ENCODE peak calls at places on chromosomes 3 and 15, in five cellular contexts. Z, J, Q, L and M are unnamed samples.

GRCh38 chr3:72158639-72159005 is 373.7 kb upstream of the PROK2 start:
- DNase-seq in Q (no peak), J (no peak), L (no peak), Z (no peak), M (no peak)

GRCh38 chr3:115838786-115839185 is 215.5 kb downstream of the GAP43 start:
- DNase-seq in J (no peak), L (no peak), Q (no peak), Z (no peak), M (no peak)

GRCh38 chr15:78715439-78715838 is 74.4 kb upstream of the CHRNB4 start:
- DNase-seq in Q (no peak), L (no peak), J (no peak), Z (no peak), M (no peak)

GRCh38 chr15:26712350-26712749 is 60.5 kb downstream of the GABRB3 start:
- DNase-seq in Q (no peak), J (no peak), Z (no peak), L (no peak), M (no peak)

GRCh38 chr3:158748237-158748828 is 16.1 kb upstream of the RARRES1 start:
- DNase-seq in J (no peak), Z (no peak), Q (no peak), L (peak; percentile 34), M (peak; percentile 27)

GRCh38 chr3:194689493-194689901 is 3.8 kb downstream of the FAM43A start:
- DNase-seq in L (peak; percentile 77), Z (peak; percentile 49), J (no peak), Q (no peak), M (no peak)

GRCh38 chr15:59791646-59792208 is 102.6 kb upstream of the BNIP2 start:
- DNase-seq in Z (no peak), L (no peak), J (no peak), Q (no peak), M (no peak)

GRCh38 chr3:186818956-186819355 is 12.7 kb upstream of the RFC4 start:
- DNase-seq in J (no peak), Z (no peak), L (no peak), Q (no peak), M (no peak)

GRCh38 chr3:179544981-179545645 is 17.6 kb upstream of the ACTL6A start:
- DNase-seq in Z (no peak), Q (no peak), L (peak; percentile 82), J (no peak), M (no peak)

GRCh38 chr3:188092648-188093047 is 61.3 kb upstream of the LPP start:
- DNase-seq in L (peak; percentile 45), Q (no peak), Z (peak; percentile 49), J (no peak), M (no peak)

GRCh38 chr3:170493712-170494182 is 75.1 kb downstream of the CLDN11 start:
- DNase-seq in J (no peak), L (peak; percentile 81), Q (no peak), Z (no peak), M (peak; percentile 10)

GRCh38 chr15:91426412-91426811 is 326.4 kb downstream of the SV2B start:
- DNase-seq in Q (no peak), J (no peak), L (no peak), Z (no peak), M (no peak)

GRCh38 chr3:172102123-172102882 is 62.9 kb downstream of the FNDC3B start:
- DNase-seq in L (no peak), J (peak; percentile 23), Z (peak; percentile 33), Q (no peak), M (peak; percentile 64)

GRCh38 chr3:3551976-3552375 is 247.3 kb upstream of the LRRN1 start:
- DNase-seq in Z (no peak), L (no peak), Q (no peak), J (no peak), M (no peak)

GRCh38 chr3:86887876-86888275 is 103.1 kb downstream of the VGLL3 start:
- DNase-seq in Z (no peak), Q (no peak), L (no peak), J (no peak), M (no peak)

GRCh38 chr3:108073712-108074431 is 17.0 kb downstream of the CD47 start:
- DNase-seq in Z (no peak), Q (no peak), L (no peak), J (no peak), M (no peak)

GRCh38 chr15:65460948-65461347 is 38.2 kb upstream of the IGDCC4 start:
- DNase-seq in Q (no peak), L (peak; percentile 6), J (no peak), Z (peak; percentile 42), M (no peak)

GRCh38 chr3:185583925-185584324 is 2.2 kb upstream of the SENP2 start:
- DNase-seq in Q (no peak), Z (no peak), J (no peak), L (no peak), M (no peak)

GRCh38 chr3:138912237-138912636 is 34.7 kb downstream of the FOXL2 start:
- DNase-seq in Q (no peak), J (no peak), L (peak; percentile 61), Z (no peak), M (no peak)

GRCh38 chr15:45855907-45856579 is 221.2 kb downstream of the SQOR start:
- DNase-seq in J (no peak), L (no peak), Q (no peak), Z (no peak), M (no peak)

GRCh38 chr3:126340596-126340942 is 16.6 kb downstream of the KLF15 start:
- DNase-seq in J (no peak), Z (no peak), L (no peak), Q (no peak), M (no peak)

GRCh38 chr15:38201714-38202113 is 50.9 kb upstream of the SPRED1 start:
- DNase-seq in Z (no peak), Q (no peak), L (no peak), J (no peak), M (no peak)

GRCh38 chr3:22960326-22960984 is 242.7 kb upstream of the UBE2E2 start:
- DNase-seq in J (no peak), Z (peak; percentile 14), L (peak; percentile 17), Q (peak; percentile 24), M (peak; percentile 76)

GRCh38 chr15:93087825-93088199 is 1.2 kb downstream of the RGMA start:
- DNase-seq in Z (peak; percentile 74), Q (peak; percentile 34), L (no peak), J (peak; percentile 53), M (peak; percentile 75)

GRCh38 chr15:101568821-101569555 is 79.5 kb upstream of the PCSK6 start:
- DNase-seq in Z (no peak), Q (no peak), J (no peak), L (no peak), M (no peak)

GRCh38 chr3:146300756-146301155 is 49.9 kb upstream of the PLSCR4 start:
- DNase-seq in Q (no peak), L (no peak), Z (no peak), J (no peak), M (no peak)

GRCh38 chr15:95799286-95800187 is 531.0 kb upstream of the NR2F2 start:
- DNase-seq in L (peak; percentile 71), Z (no peak), Q (no peak), J (no peak), M (no peak)

GRCh38 chr15:58291848-58292247 is 139.9 kb upstream of the LIPC start:
- DNase-seq in Z (no peak), L (no peak), Q (no peak), J (no peak), M (no peak)

GRCh38 chr15:71245588-71245987 is 130.3 kb downstream of the THSD4 start:
- DNase-seq in J (no peak), Z (no peak), Q (no peak), L (no peak), M (no peak)

GRCh38 chr3:61563614-61564404 is 2.4 kb downstream of the PTPRG start:
- DNase-seq in Q (no peak), L (no peak), Z (no peak), J (no peak), M (no peak)

GRCh38 chr3:13653631-13654279 is 104.8 kb downstream of the FBLN2 start:
- DNase-seq in Z (peak; percentile 33), Q (no peak), J (no peak), L (no peak), M (no peak)

GRCh38 chr3:29065211-29065785 is 215.6 kb upstream of the RBMS3 start:
- DNase-seq in Z (no peak), Q (peak; percentile 51), L (peak; percentile 98), J (no peak), M (peak; percentile 64)

GRCh38 chr15:72592103-72592502 is 62.4 kb upstream of the GOLGA6B start:
- DNase-seq in J (no peak), Z (no peak), L (no peak), Q (no peak), M (no peak)

GRCh38 chr3:9704343-9705322 is 1.0 kb downstream of the CPNE9 start:
- DNase-seq in J (no peak), L (peak; percentile 16), Z (peak; percentile 37), Q (no peak), M (peak; percentile 31)

GRCh38 chr3:8500208-8500961 is 1.2 kb upstream of the LMCD1 start:
- DNase-seq in Q (no peak), Z (no peak), J (no peak), L (no peak), M (peak; percentile 70)

GRCh38 chr3:2783261-2783660 is 326.9 kb downstream of the IL5RA start:
- DNase-seq in J (no peak), Q (no peak), Z (no peak), L (no peak), M (no peak)